ENCODE peak calls at places on chromosomes 11 and 22, in six cellular contexts. B, O, F, U, D and Y are unnamed samples.

GRCh38 chr22:40597541-40598453 is 38.7 kb downstream of the MRTFA start:
- DNase-seq in D (no peak), O (no peak), B (peak; percentile 84), U (no peak), F (no peak), Y (no peak)

GRCh38 chr11:83249972-83250593 is 36.1 kb downstream of the CCDC90B start:
- DNase-seq in B (peak; percentile 48), O (no peak), U (peak; percentile 55), F (no peak), D (no peak), Y (peak; percentile 88)

GRCh38 chr22:45290410-45290936 is 5.7 kb downstream of the UPK3A start:
- DNase-seq in D (no peak), U (no peak), O (no peak), F (peak; percentile 53), B (peak; percentile 63), Y (no peak)

GRCh38 chr11:130118636-130119387 is 40.8 kb upstream of the ST14 start:
- DNase-seq in B (no peak), U (peak; percentile 52), O (peak; percentile 38), D (no peak), F (no peak), Y (no peak)

GRCh38 chr11:66823700-66824099 is 19.5 kb upstream of the RCE1 start:
- DNase-seq in B (no peak), D (no peak), U (no peak), F (no peak), O (no peak), Y (no peak)

GRCh38 chr22:20302438-20303228 is 17.2 kb downstream of the DGCR6L start:
- DNase-seq in B (no peak), D (no peak), F (no peak), O (no peak), U (no peak), Y (no peak)

GRCh38 chr11:24064309-24064903 is 432.4 kb upstream of the LUZP2 start:
- DNase-seq in D (no peak), O (no peak), B (no peak), U (no peak), F (no peak), Y (no peak)

GRCh38 chr11:104594228-104594958 is 303.9 kb downstream of the CASP12 start:
- DNase-seq in O (no peak), D (no peak), F (no peak), B (peak; percentile 60), U (no peak), Y (peak; percentile 17)

GRCh38 chr11:91997178-91997577 is 227.4 kb upstream of the FAT3 start:
- DNase-seq in F (no peak), B (no peak), U (no peak), D (no peak), O (no peak), Y (no peak)

GRCh38 chr11:83070878-83071640 is 638 bp downstream of the RAB30 start:
- DNase-seq in O (no peak), U (no peak), D (no peak), F (peak; percentile 27), B (peak; percentile 28), Y (peak; percentile 77)

GRCh38 chr22:38781033-38781432 is 12.9 kb downstream of the DNAL4 start:
- DNase-seq in D (no peak), U (no peak), B (no peak), O (no peak), F (no peak), Y (no peak)

GRCh38 chr11:76885390-76886097 is 24.8 kb downstream of the ACER3 start:
- DNase-seq in F (no peak), U (peak; percentile 26), B (peak; percentile 91), O (no peak), D (no peak), Y (no peak)

GRCh38 chr11:60989108-60989650 is 17.7 kb downstream of the CD6 start:
- DNase-seq in D (no peak), B (no peak), O (no peak), U (peak; percentile 51), F (no peak), Y (no peak)

GRCh38 chr22:38111941-38112355 is 1.5 kb upstream of the BAIAP2L2 start:
- DNase-seq in F (no peak), D (no peak), B (no peak), U (no peak), O (no peak), Y (no peak)

GRCh38 chr22:45629469-45630089 is 42.1 kb upstream of the ATXN10 start:
- DNase-seq in O (no peak), B (no peak), D (no peak), U (no peak), F (no peak), Y (no peak)

GRCh38 chr22:38218661-38219331 is 17.0 kb downstream of the MAFF start:
- DNase-seq in F (peak; percentile 73), O (no peak), U (peak; percentile 71), D (no peak), B (peak; percentile 94), Y (no peak)

GRCh38 chr11:17012179-17012578 is 2.0 kb downstream of the PLEKHA7 start:
- DNase-seq in O (no peak), U (no peak), F (no peak), B (no peak), D (no peak), Y (no peak)

GRCh38 chr11:70270877-70271634 is 566 bp downstream of the PPFIA1 start:
- DNase-seq in B (peak; percentile 42), U (peak; percentile 50), F (peak; percentile 65), D (no peak), O (peak; percentile 18), Y (peak; percentile 91)

GRCh38 chr22:42805016-42805997 is 51.8 kb downstream of the ARFGAP3 start:
- DNase-seq in O (no peak), U (no peak), B (peak; percentile 62), D (no peak), F (no peak), Y (no peak)

GRCh38 chr11:73288873-73289707 is 17.0 kb downstream of the P2RY6 start:
- DNase-seq in F (peak; percentile 85), U (peak; percentile 83), D (no peak), O (peak; percentile 93), B (peak; percentile 85), Y (peak; percentile 97)

GRCh38 chr11:105045897-105046296 is 762 bp upstream of the CARD16 start:
- DNase-seq in O (no peak), B (no peak), F (no peak), D (no peak), U (no peak), Y (no peak)

GRCh38 chr22:44773082-44773481 is 20.7 kb downstream of the ARHGAP8 start:
- DNase-seq in D (no peak), F (no peak), U (no peak), B (no peak), O (no peak), Y (peak; percentile 4)

GRCh38 chr11:19730373-19730772 is 17.7 kb downstream of the NAV2 start:
- DNase-seq in D (no peak), U (no peak), B (no peak), O (no peak), F (no peak), Y (no peak)

GRCh38 chr11:1280116-1281035 is 29.1 kb downstream of the TOLLIP start:
- DNase-seq in F (no peak), D (no peak), B (no peak), O (no peak), U (no peak), Y (no peak)

GRCh38 chr11:88583232-88583631 is 245.7 kb upstream of the CTSC start:
- DNase-seq in O (no peak), F (no peak), D (no peak), U (no peak), B (no peak), Y (no peak)

GRCh38 chr11:102799656-102800339 is 1.8 kb upstream of the MMP1 start:
- DNase-seq in U (no peak), O (no peak), F (no peak), B (no peak), D (no peak), Y (no peak)

GRCh38 chr22:43698403-43698802 is 113.7 kb downstream of the EFCAB6 start:
- DNase-seq in O (no peak), F (no peak), U (no peak), D (no peak), B (peak; percentile 53), Y (no peak)

GRCh38 chr11:56670984-56671383 is 7.5 kb downstream of the OR5AR1 start:
- DNase-seq in D (no peak), O (no peak), U (no peak), F (no peak), B (peak; percentile 25), Y (no peak)

GRCh38 chr11:118785362-118785761 is 5.6 kb downstream of the DDX6 start:
- DNase-seq in U (peak; percentile 21), F (no peak), D (no peak), O (no peak), B (peak; percentile 25), Y (peak; percentile 23)

GRCh38 chr11:3021125-3021524 is 29.0 kb upstream of the NAP1L4 start:
- DNase-seq in D (no peak), O (no peak), B (peak; percentile 61), U (peak; percentile 52), F (peak; percentile 48), Y (no peak)

GRCh38 chr22:39522567-39523300 is 2.4 kb downstream of the ATF4 start:
- DNase-seq in O (no peak), U (peak; percentile 65), B (peak; percentile 59), D (no peak), F (no peak), Y (peak; percentile 39)

GRCh38 chr11:63444181-63444580 is 46.8 kb downstream of the PLAAT5 start:
- DNase-seq in D (no peak), O (no peak), F (no peak), U (no peak), B (no peak), Y (no peak)

GRCh38 chr22:25553131-25553530 is 11.3 kb upstream of the GRK3 start:
- DNase-seq in F (no peak), U (no peak), B (no peak), O (no peak), D (no peak), Y (no peak)

GRCh38 chr11:77278595-77279506 is 22.6 kb downstream of the GDPD4 start:
- DNase-seq in D (no peak), U (no peak), B (peak; percentile 84), F (no peak), O (no peak), Y (peak; percentile 85)